ENCODE peak calls at places on chromosomes 7 and 10, in eight cellular contexts. K, Z, M, D, F, W, N and E are unnamed samples.
A peak's percentile ranks its signal among the peaks of the same experiment; 100 is the strongest.

GRCh38 chr7:4882742-4883351 is 669 bp downstream of the RADIL start:
- DNase-seq in K (no peak), D (no peak), M (no peak), N (no peak), F (peak; percentile 7), W (no peak), Z (no peak), E (no peak)

GRCh38 chr10:108852211-108852610 is 1071.1 kb downstream of the XPNPEP1 start:
- DNase-seq in Z (no peak), F (no peak), D (no peak), N (no peak), W (no peak), M (no peak), K (no peak), E (no peak)

GRCh38 chr7:88500146-88500545 is 193.5 kb upstream of the STEAP4 start:
- DNase-seq in D (no peak), Z (no peak), N (no peak), W (no peak), K (no peak), F (no peak), M (no peak), E (no peak)

GRCh38 chr7:65477326-65477725 is 103.7 kb downstream of the ZNF92 start:
- DNase-seq in M (no peak), N (no peak), Z (no peak), W (peak; percentile 60), K (no peak), D (no peak), F (no peak), E (no peak)

GRCh38 chr7:42876182-42877068 is 35.4 kb downstream of the C7orf25 start:
- DNase-seq in Z (peak; percentile 21), K (no peak), W (peak; percentile 71), D (peak; percentile 67), M (no peak), N (no peak), F (peak; percentile 72), E (no peak)

GRCh38 chr10:103125323-103126267 is 67.5 kb downstream of the NT5C2 start:
- DNase-seq in F (no peak), K (no peak), N (no peak), Z (no peak), D (peak; percentile 38), W (no peak), M (no peak), E (no peak)

GRCh38 chr7:44793919-44794715 is 2.4 kb upstream of the PPIA start:
- DNase-seq in K (no peak), M (no peak), F (no peak), N (no peak), W (no peak), Z (no peak), D (no peak), E (no peak)

GRCh38 chr7:155815332-155816191 is 3.3 kb upstream of the SHH start:
- DNase-seq in K (no peak), D (peak; percentile 45), W (peak; percentile 63), M (no peak), Z (peak; percentile 39), N (peak; percentile 55), F (peak; percentile 53), E (peak; percentile 75)

GRCh38 chr7:121301441-121302213 is 27.2 kb upstream of the WNT16 start:
- DNase-seq in K (no peak), D (peak; percentile 46), M (no peak), F (no peak), Z (no peak), N (no peak), W (no peak), E (no peak)

GRCh38 chr7:84506151-84506550 is 311.6 kb upstream of the SEMA3A start:
- DNase-seq in D (no peak), Z (no peak), F (no peak), W (no peak), M (peak; percentile 44), K (no peak), N (no peak), E (no peak)

GRCh38 chr7:125670926-125671572 is 741.4 kb upstream of the POT1 start:
- DNase-seq in M (no peak), D (peak; percentile 24), W (peak; percentile 1), K (no peak), N (no peak), Z (no peak), F (peak; percentile 60), E (no peak)

GRCh38 chr10:124149681-124150080 is 56.3 kb upstream of the CHST15 start:
- DNase-seq in M (no peak), K (no peak), N (no peak), D (no peak), F (no peak), Z (no peak), W (peak; percentile 73), E (no peak)

GRCh38 chr10:83518779-83519178 is 620.5 kb upstream of the GHITM start:
- DNase-seq in D (no peak), N (no peak), W (no peak), K (no peak), F (no peak), Z (no peak), M (no peak), E (no peak)

GRCh38 chr7:128742206-128742605 is 3.0 kb downstream of the CALU start:
- DNase-seq in K (no peak), N (no peak), F (peak; percentile 76), W (no peak), M (peak; percentile 68), D (no peak), Z (no peak), E (peak; percentile 43)

GRCh38 chr10:1095498-1095897 is 39.3 kb downstream of the WDR37 start:
- DNase-seq in N (no peak), M (no peak), K (no peak), D (no peak), W (no peak), Z (no peak), F (no peak), E (no peak)

GRCh38 chr10:116685807-116686206 is 56.6 kb downstream of the HSPA12A start:
- DNase-seq in K (no peak), Z (no peak), F (no peak), N (no peak), D (no peak), M (no peak), W (no peak), E (no peak)

GRCh38 chr7:28020302-28020940 is 160.2 kb downstream of the JAZF1 start:
- DNase-seq in N (peak; percentile 8), K (peak; percentile 38), W (peak; percentile 67), D (peak; percentile 66), F (peak; percentile 89), M (peak; percentile 70), Z (peak; percentile 15), E (peak; percentile 62)

GRCh38 chr10:3955954-3956617 is 171.1 kb upstream of the KLF6 start:
- DNase-seq in D (no peak), F (no peak), M (no peak), W (no peak), N (no peak), K (no peak), Z (no peak), E (no peak)

GRCh38 chr10:62946278-62946677 is 130.1 kb upstream of the EGR2 start:
- DNase-seq in K (no peak), F (no peak), Z (no peak), D (no peak), W (no peak), M (no peak), N (no peak), E (no peak)

GRCh38 chr7:76011437-76011836 is 17.0 kb upstream of the TMEM120A start:
- DNase-seq in D (peak; percentile 82), M (peak; percentile 53), Z (no peak), F (peak; percentile 78), N (no peak), W (peak; percentile 52), K (no peak), E (peak; percentile 94)

GRCh38 chr7:123599766-123600165 is 1.9 kb upstream of the ASB15 start:
- DNase-seq in K (no peak), W (no peak), D (no peak), M (no peak), Z (no peak), F (no peak), N (no peak), E (no peak)

GRCh38 chr7:128910569-128910945 is at the start of gene KCP:
- DNase-seq in W (no peak), D (no peak), M (no peak), Z (no peak), K (no peak), N (no peak), F (no peak), E (no peak)

GRCh38 chr7:98840096-98840495 is 29.7 kb downstream of the TMEM130 start:
- DNase-seq in D (no peak), M (no peak), K (no peak), W (no peak), Z (no peak), F (no peak), N (no peak), E (no peak)

GRCh38 chr7:520503-521161 is 986 bp upstream of the PDGFA start:
- DNase-seq in N (no peak), M (no peak), K (no peak), D (no peak), W (no peak), F (peak; percentile 35), Z (no peak), E (no peak)

GRCh38 chr10:61635946-61636345 is 26.8 kb upstream of the CABCOCO1 start:
- DNase-seq in M (no peak), F (no peak), D (no peak), Z (no peak), W (no peak), N (no peak), K (no peak), E (no peak)

GRCh38 chr10:103784723-103785418 is 70.5 kb downstream of the SH3PXD2A start:
- DNase-seq in K (no peak), M (no peak), W (no peak), N (no peak), F (no peak), D (no peak), Z (no peak), E (no peak)

GRCh38 chr10:21626457-21627161 is 92.6 kb downstream of the MLLT10 start:
- DNase-seq in Z (no peak), F (peak; percentile 23), M (no peak), N (no peak), K (no peak), D (no peak), W (no peak), E (no peak)

GRCh38 chr7:23105086-23105643 is 420 bp upstream of the KLHL7 start:
- DNase-seq in N (no peak), Z (no peak), M (no peak), K (no peak), D (no peak), F (no peak), W (peak; percentile 28), E (no peak)

GRCh38 chr10:124641282-124642075 is 102.7 kb downstream of the FAM53B start:
- DNase-seq in M (peak; percentile 22), W (no peak), Z (peak; percentile 39), F (peak; percentile 66), N (no peak), D (peak; percentile 63), K (peak; percentile 61), E (peak; percentile 90)

GRCh38 chr7:121021266-121021969 is 32.9 kb downstream of the CPED1 start:
- DNase-seq in D (no peak), W (no peak), Z (no peak), F (no peak), K (no peak), N (no peak), M (no peak), E (no peak)

GRCh38 chr10:100297242-100297641 is 10.8 kb upstream of the BLOC1S2 start:
- DNase-seq in K (no peak), M (no peak), N (no peak), D (no peak), F (no peak), W (no peak), Z (no peak), E (no peak)

GRCh38 chr7:155899596-155899995 is 87.3 kb upstream of the SHH start:
- DNase-seq in K (no peak), N (no peak), Z (no peak), W (no peak), F (no peak), M (no peak), D (no peak), E (no peak)

GRCh38 chr7:35714862-35715261 is 19.9 kb upstream of the HERPUD2 start:
- DNase-seq in F (no peak), K (no peak), D (no peak), W (peak; percentile 37), N (no peak), M (no peak), Z (no peak), E (no peak)

GRCh38 chr10:103643381-103643780 is 149.9 kb downstream of the NEURL1 start:
- DNase-seq in N (no peak), W (no peak), M (no peak), K (no peak), Z (no peak), D (no peak), F (no peak), E (no peak)